ENCODE peak calls at places on chromosomes 16 and 17, in four cellular contexts. S is GM12878, E is K562, R is HepG2. B is an unnamed sample.

GRCh38 chr17:57463103-57463885 is 207.0 kb downstream of the MSI2 start:
- DNase-seq in E (peak; percentile 43), S (peak; percentile 97), R (peak; percentile 30), B (no peak)

GRCh38 chr17:62966426-62967110 is 533 bp downstream of the TANC2 start:
- DNase-seq in R (no peak), S (no peak), E (no peak), B (peak; percentile 44)

GRCh38 chr17:72407336-72408121 is 286.7 kb downstream of the SOX9 start:
- DNase-seq in S (no peak), E (no peak), R (no peak), B (peak; percentile 53)

GRCh38 chr17:34624767-34625389 is 45.5 kb downstream of the TMEM132E start:
- DNase-seq in S (no peak), E (no peak), R (no peak), B (no peak)

GRCh38 chr17:16378631-16379282 is 2.1 kb upstream of the UBB start:
- DNase-seq in E (peak; percentile 39), R (no peak), S (no peak), B (no peak)

GRCh38 chr17:70187383-70187782 is 18.1 kb downstream of the KCNJ2 start:
- DNase-seq in R (no peak), E (no peak), S (no peak), B (no peak)

GRCh38 chr17:80845863-80846671 is 145.6 kb upstream of the CHMP6 start:
- DNase-seq in S (no peak), E (no peak), R (no peak), B (no peak)

GRCh38 chr17:17067277-17067676 is 25.0 kb downstream of the MPRIP start:
- DNase-seq in E (no peak), S (no peak), R (no peak), B (no peak)

GRCh38 chr16:54931041-54931756 is 534 bp downstream of the IRX5 start:
- DNase-seq in R (no peak), S (no peak), E (peak; percentile 43), B (peak; percentile 15)

GRCh38 chr16:70738083-70738977 is 52.5 kb upstream of the MTSS2 start:
- DNase-seq in S (no peak), R (peak; percentile 79), E (peak; percentile 77), B (peak; percentile 60)

GRCh38 chr17:8056232-8056975 is 17.5 kb downstream of the ALOX15B start:
- DNase-seq in R (peak; percentile 93), S (peak; percentile 44), E (no peak), B (no peak)

GRCh38 chr17:36721560-36722120 is 120.3 kb downstream of the MRM1 start:
- DNase-seq in R (no peak), E (no peak), S (no peak), B (no peak)

GRCh38 chr16:66247516-66248089 is 118.9 kb upstream of the CDH5 start:
- DNase-seq in E (no peak), S (no peak), R (no peak), B (no peak)

GRCh38 chr16:4092547-4093265 is 23.5 kb downstream of the ADCY9 start:
- DNase-seq in S (no peak), R (no peak), E (no peak), B (no peak)

GRCh38 chr17:56440391-56440790 is 153.1 kb upstream of the NOG start:
- DNase-seq in S (no peak), E (no peak), R (no peak), B (no peak)

GRCh38 chr16:84842516-84843148 is 22.8 kb downstream of the CRISPLD2 start:
- DNase-seq in S (no peak), R (no peak), E (no peak), B (no peak)

GRCh38 chr17:7383742-7384488 is 3.0 kb downstream of the TNK1 start:
- DNase-seq in S (no peak), E (no peak), R (no peak), B (no peak)

GRCh38 chr17:76740329-76741118 is 2.6 kb downstream of the MFSD11 start:
- DNase-seq in S (no peak), R (no peak), E (no peak), B (no peak)

GRCh38 chr16:4803479-4804243 is 1.2 kb upstream of the ROGDI start:
- DNase-seq in S (no peak), R (no peak), E (no peak), B (no peak)

GRCh38 chr16:78932395-78932794 is 668.1 kb downstream of the MAF start:
- DNase-seq in R (no peak), E (no peak), S (no peak), B (no peak)

GRCh38 chr17:62090868-62091267 is 25.8 kb upstream of the MED13 start:
- DNase-seq in S (no peak), E (no peak), R (no peak), B (no peak)

GRCh38 chr17:60154616-60155426 is 5.0 kb downstream of the CA4 start:
- DNase-seq in R (no peak), S (no peak), E (no peak), B (no peak)

GRCh38 chr16:81374514-81374913 is 59.8 kb downstream of the GAN start:
- DNase-seq in R (no peak), E (no peak), S (no peak), B (no peak)

GRCh38 chr16:86797700-86798099 is 219.4 kb downstream of the FOXL1 start:
- DNase-seq in E (no peak), S (no peak), R (no peak), B (no peak)

GRCh38 chr16:56872863-56873391 is 7.9 kb downstream of the SLC12A3 start:
- DNase-seq in E (no peak), R (no peak), S (no peak), B (no peak)

GRCh38 chr16:23516366-23517137 is 6.3 kb upstream of the GGA2 start:
- DNase-seq in S (no peak), R (no peak), E (no peak), B (no peak)

GRCh38 chr17:2511138-2511461 is 588 bp downstream of the METTL16 start:
- DNase-seq in S (no peak), E (no peak), R (no peak), B (no peak)

GRCh38 chr17:78034429-78035091 is 76.1 kb downstream of the TNRC6C start:
- DNase-seq in S (no peak), E (no peak), R (no peak), B (no peak)

GRCh38 chr17:8927395-8927794 is 38.1 kb downstream of the PIK3R5 start:
- DNase-seq in R (no peak), S (no peak), E (no peak), B (no peak)

GRCh38 chr17:41647038-41647813 is 22.9 kb upstream of the KRT17 start:
- DNase-seq in R (no peak), E (no peak), S (no peak), B (no peak)

GRCh38 chr16:17773698-17774101 is 302.9 kb upstream of the XYLT1 start:
- DNase-seq in S (no peak), R (no peak), E (no peak), B (no peak)

GRCh38 chr16:17770104-17770503 is 299.3 kb upstream of the XYLT1 start:
- DNase-seq in E (no peak), S (no peak), R (no peak), B (no peak)

GRCh38 chr16:17766012-17766411 is 295.3 kb upstream of the XYLT1 start:
- DNase-seq in E (no peak), R (no peak), S (no peak), B (no peak)

GRCh38 chr16:17768257-17768656 is 297.5 kb upstream of the XYLT1 start:
- DNase-seq in R (no peak), E (no peak), S (no peak), B (no peak)
- TF ChIP-seq BHLHE40 in R (no peak), E (no peak), S (no peak), B (no peak)

GRCh38 chr17:67200727-67201301 is 44.2 kb downstream of the HELZ start:
- DNase-seq in E (peak; percentile 48), R (peak; percentile 53), S (no peak), B (peak; percentile 50)
- TF ChIP-seq FOXK2 in E (no peak), R (no peak), S (no peak), B (no peak)

GRCh38 chr17:74936470-74936799 is 737 bp downstream of the OTOP3 start:
- DNase-seq in E (no peak), S (no peak), R (no peak), B (no peak)
- TF ChIP-seq BHLHE40 in E (no peak), S (no peak), R (no peak), B (no peak)

DNA sequence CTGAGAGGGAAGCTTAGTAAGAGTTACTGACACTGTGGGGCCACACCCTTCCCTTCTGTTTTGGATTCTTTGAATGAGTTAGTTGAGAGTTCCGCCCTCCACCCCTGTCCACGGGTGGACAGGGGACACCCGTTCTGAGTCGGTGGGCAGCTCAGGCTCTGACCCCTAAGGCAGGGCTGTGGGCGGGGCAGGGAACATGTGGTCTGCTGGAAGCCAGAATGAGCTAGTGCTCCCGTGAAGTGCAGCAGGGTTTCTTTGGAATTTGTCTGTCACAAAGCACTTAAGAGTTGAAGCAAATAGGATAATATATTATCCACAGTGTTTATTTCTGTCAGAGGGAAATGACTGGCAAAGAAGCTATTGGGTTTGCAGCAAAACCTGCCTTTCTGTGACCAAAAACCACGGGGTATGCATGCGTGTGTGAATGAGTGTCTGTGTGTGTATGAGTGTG is 90.1 kb downstream of the CLEC16A start:
- DNase-seq in S (no peak), E (no peak), R (no peak), B (no peak)
- TF ChIP-seq FOXK2 in S (no peak), E (no peak), R (no peak), B (no peak)

GRCh38 chr17:43888548-43888947 is 18.8 kb downstream of the MPP2 start:
- DNase-seq in S (no peak), R (no peak), E (no peak), B (no peak)

GRCh38 chr17:43897827-43898226 is 9.5 kb downstream of the MPP2 start:
- DNase-seq in R (no peak), S (no peak), E (no peak), B (no peak)

GRCh38 chr17:43892672-43892975 is 14.7 kb downstream of the MPP2 start:
- DNase-seq in R (no peak), S (no peak), E (no peak), B (no peak)

GRCh38 chr17:43890240-43890639 is 17.1 kb downstream of the MPP2 start:
- DNase-seq in S (no peak), E (no peak), R (no peak), B (no peak)

DNA sequence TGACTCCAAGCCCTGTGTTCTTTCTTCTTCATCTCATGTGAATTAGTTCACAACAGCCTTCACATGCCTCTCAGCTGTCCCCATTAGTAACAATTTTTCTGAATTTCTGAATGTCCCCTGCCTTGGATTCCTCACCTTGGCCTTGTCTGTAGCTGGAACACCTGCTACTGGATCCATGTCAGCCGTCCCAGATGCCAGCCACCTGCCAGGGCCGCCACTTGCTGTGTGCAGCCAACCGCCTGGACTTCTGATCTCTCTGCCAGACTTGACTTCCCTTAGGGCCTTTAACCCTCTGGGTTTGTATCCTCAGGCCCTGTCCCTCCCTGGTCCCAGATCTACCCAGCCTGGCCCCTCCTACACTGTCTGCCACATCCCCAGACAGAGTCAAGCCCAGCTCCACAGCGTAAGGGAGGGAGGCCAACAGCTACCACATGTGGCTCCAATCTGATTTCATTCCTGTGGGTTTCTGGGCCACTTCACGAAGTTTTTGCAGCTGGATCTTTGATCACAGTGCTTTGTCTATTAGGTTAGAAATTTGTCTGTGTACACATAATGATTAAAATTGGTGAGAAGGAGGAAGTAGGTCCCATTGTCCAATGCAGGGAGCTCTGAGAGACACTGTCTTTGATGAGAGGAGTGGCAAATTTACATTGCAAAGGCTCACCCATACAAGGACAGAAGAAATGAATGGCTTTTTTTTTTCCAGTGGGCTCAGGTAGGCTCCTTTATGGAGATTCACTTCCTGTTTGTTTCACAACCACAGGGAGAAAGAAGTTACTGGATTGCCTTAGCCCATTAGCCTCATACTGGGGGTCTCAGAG is 15.3 kb downstream of the MPP2 start:
- DNase-seq in R (no peak), E (no peak), S (no peak), B (no peak)
- TF ChIP-seq BHLHE40 in R (no peak), E (no peak), S (no peak), B (no peak)